ENCODE peak calls at places on chromosome 1, in six cellular contexts. One of them, this sample, is unnamed.

GRCh38 chr1:175742790-175743459 is 470 bp downstream of the TNR start:
- DNase-seq in H9: peak
- DNase-seq in AG09319: no peak
- DNase-seq in nephron progenitor cell: peak
- DNase-seq in Calu3: no peak
- DNase-seq in endothelial cell: peak
- DNase-seq in this sample: no peak

GRCh38 chr1:13546791-13547190 is 33.0 kb upstream of the LRRC38 start:
- DNase-seq in H9: no peak
- DNase-seq in AG09319: no peak
- DNase-seq in nephron progenitor cell: no peak
- DNase-seq in Calu3: no peak
- DNase-seq in endothelial cell: no peak
- DNase-seq in this sample: no peak

GRCh38 chr1:112626193-112626592 is 6.6 kb downstream of the CAPZA1 start:
- DNase-seq in H9: no peak
- DNase-seq in AG09319: no peak
- DNase-seq in nephron progenitor cell: no peak
- DNase-seq in Calu3: no peak
- DNase-seq in endothelial cell: no peak
- DNase-seq in this sample: no peak

GRCh38 chr1:67980028-67980427 is 70.4 kb downstream of the DIRAS3 start:
- DNase-seq in H9: no peak
- DNase-seq in AG09319: no peak
- DNase-seq in nephron progenitor cell: no peak
- DNase-seq in Calu3: no peak
- DNase-seq in endothelial cell: no peak
- DNase-seq in this sample: no peak

GRCh38 chr1:199182151-199182843 is 543.5 kb downstream of the PTPRC start:
- DNase-seq in H9: no peak
- DNase-seq in AG09319: no peak
- DNase-seq in nephron progenitor cell: no peak
- DNase-seq in Calu3: no peak
- DNase-seq in endothelial cell: no peak
- DNase-seq in this sample: no peak

GRCh38 chr1:152906023-152906565 is 2.3 kb upstream of the IVL start:
- DNase-seq in H9: no peak
- DNase-seq in AG09319: peak
- DNase-seq in nephron progenitor cell: no peak
- DNase-seq in Calu3: peak
- DNase-seq in endothelial cell: no peak
- DNase-seq in this sample: no peak

GRCh38 chr1:59926381-59927243 is at the start of gene CYP2J2:
- DNase-seq in H9: peak
- DNase-seq in AG09319: no peak
- DNase-seq in nephron progenitor cell: peak
- DNase-seq in Calu3: peak
- DNase-seq in endothelial cell: peak
- DNase-seq in this sample: peak

GRCh38 chr1:17403081-17403480 is 31.1 kb downstream of the PADI6 start:
- DNase-seq in H9: no peak
- DNase-seq in AG09319: no peak
- DNase-seq in nephron progenitor cell: no peak
- DNase-seq in Calu3: no peak
- DNase-seq in endothelial cell: no peak
- DNase-seq in this sample: no peak

GRCh38 chr1:234711400-234711799 is 101.4 kb upstream of the IRF2BP2 start:
- DNase-seq in H9: no peak
- DNase-seq in AG09319: no peak
- DNase-seq in nephron progenitor cell: no peak
- DNase-seq in Calu3: no peak
- DNase-seq in endothelial cell: no peak
- DNase-seq in this sample: no peak

GRCh38 chr1:12709696-12710095 is 6.2 kb upstream of the AADACL3 start:
- DNase-seq in H9: no peak
- DNase-seq in AG09319: no peak
- DNase-seq in nephron progenitor cell: no peak
- DNase-seq in Calu3: no peak
- DNase-seq in endothelial cell: no peak
- DNase-seq in this sample: no peak

GRCh38 chr1:182624582-182624981 is 20.4 kb upstream of the RGS16 start:
- DNase-seq in H9: no peak
- DNase-seq in AG09319: no peak
- DNase-seq in nephron progenitor cell: no peak
- DNase-seq in Calu3: no peak
- DNase-seq in endothelial cell: no peak
- DNase-seq in this sample: peak

GRCh38 chr1:180560200-180560867 is 1.6 kb downstream of the OVAAL start:
- DNase-seq in H9: no peak
- DNase-seq in AG09319: no peak
- DNase-seq in nephron progenitor cell: no peak
- DNase-seq in Calu3: peak
- DNase-seq in endothelial cell: no peak
- DNase-seq in this sample: no peak

GRCh38 chr1:3011127-3011526 is 10.1 kb upstream of the ACTRT2 start:
- DNase-seq in H9: no peak
- DNase-seq in AG09319: no peak
- DNase-seq in nephron progenitor cell: no peak
- DNase-seq in Calu3: no peak
- DNase-seq in endothelial cell: no peak
- DNase-seq in this sample: no peak

GRCh38 chr1:207361910-207362309 is 40.4 kb downstream of the CD55 start:
- DNase-seq in H9: no peak
- DNase-seq in AG09319: no peak
- DNase-seq in nephron progenitor cell: no peak
- DNase-seq in Calu3: no peak
- DNase-seq in endothelial cell: no peak
- DNase-seq in this sample: no peak

GRCh38 chr1:145717833-145718232 is 1.5 kb upstream of the CD160 start:
- DNase-seq in H9: no peak
- DNase-seq in AG09319: no peak
- DNase-seq in nephron progenitor cell: no peak
- DNase-seq in Calu3: no peak
- DNase-seq in endothelial cell: no peak
- DNase-seq in this sample: no peak

GRCh38 chr1:185373813-185374524 is 56.9 kb upstream of the IVNS1ABP start:
- DNase-seq in H9: no peak
- DNase-seq in AG09319: no peak
- DNase-seq in nephron progenitor cell: no peak
- DNase-seq in Calu3: no peak
- DNase-seq in endothelial cell: no peak
- DNase-seq in this sample: no peak

GRCh38 chr1:24351247-24351646 is 32.1 kb downstream of the GRHL3 start:
- DNase-seq in H9: no peak
- DNase-seq in AG09319: no peak
- DNase-seq in nephron progenitor cell: no peak
- DNase-seq in Calu3: no peak
- DNase-seq in endothelial cell: no peak
- DNase-seq in this sample: peak

GRCh38 chr1:87284456-87285240 is 44.0 kb upstream of the LMO4 start:
- DNase-seq in H9: no peak
- DNase-seq in AG09319: no peak
- DNase-seq in nephron progenitor cell: no peak
- DNase-seq in Calu3: no peak
- DNase-seq in endothelial cell: no peak
- DNase-seq in this sample: no peak

GRCh38 chr1:8409107-8409506 is 91.2 kb downstream of the SLC45A1 start:
- DNase-seq in H9: no peak
- DNase-seq in AG09319: no peak
- DNase-seq in nephron progenitor cell: peak
- DNase-seq in Calu3: no peak
- DNase-seq in endothelial cell: no peak
- DNase-seq in this sample: no peak

GRCh38 chr1:229579101-229579651 is 20.7 kb upstream of the ABCB10 start:
- DNase-seq in H9: no peak
- DNase-seq in AG09319: no peak
- DNase-seq in nephron progenitor cell: no peak
- DNase-seq in Calu3: no peak
- DNase-seq in endothelial cell: peak
- DNase-seq in this sample: no peak

GRCh38 chr1:43144228-43144627 is 27.9 kb downstream of the EBNA1BP2 start:
- DNase-seq in H9: no peak
- DNase-seq in AG09319: no peak
- DNase-seq in nephron progenitor cell: no peak
- DNase-seq in Calu3: no peak
- DNase-seq in endothelial cell: no peak
- DNase-seq in this sample: no peak

GRCh38 chr1:201409440-201409839 is 10.3 kb upstream of the LAD1 start:
- DNase-seq in H9: no peak
- DNase-seq in AG09319: no peak
- DNase-seq in nephron progenitor cell: no peak
- DNase-seq in Calu3: no peak
- DNase-seq in endothelial cell: no peak
- DNase-seq in this sample: no peak

DNA sequence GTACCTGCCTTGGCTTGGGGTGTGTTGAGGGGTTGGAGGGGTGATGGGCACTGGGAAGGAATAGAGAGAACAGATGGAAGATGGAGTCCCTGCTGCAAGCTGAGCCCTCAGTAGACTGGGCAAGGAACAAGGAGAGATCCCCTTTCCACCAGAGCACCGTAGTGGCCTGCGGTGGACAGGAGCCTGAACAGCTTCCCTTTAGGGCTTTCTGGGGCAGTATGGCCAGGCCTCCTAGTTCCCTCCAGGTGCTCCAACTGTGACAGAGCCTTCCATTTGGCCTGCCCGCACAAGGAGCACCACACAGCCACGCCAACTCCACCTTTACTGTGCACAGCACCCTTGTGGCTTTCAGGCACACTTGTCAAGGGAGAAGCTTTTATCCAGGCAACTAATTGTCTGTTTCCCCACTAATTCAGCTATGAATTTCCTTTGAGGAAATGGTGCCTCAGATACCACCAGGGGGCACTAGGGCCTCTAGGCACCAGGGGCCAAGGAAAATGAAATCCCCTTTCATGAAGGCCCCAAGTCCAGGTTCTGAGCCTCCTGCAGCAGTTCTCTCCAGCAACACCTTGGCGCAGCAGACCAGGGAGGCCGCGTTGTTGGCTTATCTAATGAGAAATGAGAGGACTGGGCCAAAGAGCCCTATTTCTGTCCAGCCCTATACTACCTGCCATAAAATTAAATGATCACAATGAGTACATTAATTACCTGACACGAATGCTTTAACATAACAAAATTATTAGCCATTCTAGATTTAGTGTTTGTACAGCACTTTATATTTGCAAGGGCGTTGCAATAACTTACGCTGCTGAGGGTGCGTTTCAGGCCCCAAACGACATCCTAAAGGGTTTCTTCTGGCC is 23.1 kb upstream of the ERI3 start:
- DNase-seq in H9: peak
- DNase-seq in AG09319: no peak
- DNase-seq in nephron progenitor cell: peak
- DNase-seq in Calu3: peak
- DNase-seq in endothelial cell: peak
- DNase-seq in this sample: peak
- TF ChIP-seq CTCF in H9: peak
- TF ChIP-seq CTCF in AG09319: peak
- TF ChIP-seq CTCF in nephron progenitor cell: peak
- TF ChIP-seq CTCF in Calu3: peak
- TF ChIP-seq CTCF in endothelial cell: peak
- TF ChIP-seq CTCF in this sample: peak

GRCh38 chr1:183778006-183778405 is 26.9 kb upstream of the RGL1 start:
- DNase-seq in H9: no peak
- DNase-seq in AG09319: no peak
- DNase-seq in nephron progenitor cell: no peak
- DNase-seq in Calu3: no peak
- DNase-seq in endothelial cell: no peak
- DNase-seq in this sample: no peak

GRCh38 chr1:183774938-183775337 is 30.0 kb upstream of the RGL1 start:
- DNase-seq in H9: no peak
- DNase-seq in AG09319: no peak
- DNase-seq in nephron progenitor cell: no peak
- DNase-seq in Calu3: no peak
- DNase-seq in endothelial cell: no peak
- DNase-seq in this sample: no peak

GRCh38 chr1:183777359-183777758 is 27.6 kb upstream of the RGL1 start:
- DNase-seq in H9: no peak
- DNase-seq in AG09319: no peak
- DNase-seq in nephron progenitor cell: no peak
- DNase-seq in Calu3: no peak
- DNase-seq in endothelial cell: no peak
- DNase-seq in this sample: no peak

GRCh38 chr1:183778568-183779433 is 26.1 kb upstream of the RGL1 start:
- DNase-seq in H9: no peak
- DNase-seq in AG09319: no peak
- DNase-seq in nephron progenitor cell: no peak
- DNase-seq in Calu3: no peak
- DNase-seq in endothelial cell: no peak
- DNase-seq in this sample: no peak

DNA sequence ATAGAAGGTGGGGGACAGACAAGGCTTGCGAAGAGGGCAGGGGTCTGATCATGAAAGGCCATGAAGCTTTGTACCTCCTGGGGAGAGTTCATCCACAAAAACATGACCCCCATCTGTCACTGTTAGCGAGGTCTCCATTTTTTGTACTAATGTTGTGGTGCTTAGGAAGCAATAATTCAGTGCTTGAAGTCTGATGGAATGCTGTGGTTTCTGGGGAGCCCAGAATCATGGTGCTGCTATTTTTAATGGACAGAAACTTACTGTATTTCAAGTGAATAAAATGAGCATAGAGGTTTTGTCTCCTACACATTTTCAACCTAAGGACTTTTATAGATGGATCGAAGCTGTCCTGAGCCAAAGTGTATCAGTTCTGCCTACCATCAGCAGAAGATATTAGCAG is 28.2 kb upstream of the RGL1 start:
- DNase-seq in H9: no peak
- DNase-seq in AG09319: no peak
- DNase-seq in nephron progenitor cell: no peak
- DNase-seq in Calu3: no peak
- DNase-seq in endothelial cell: no peak
- DNase-seq in this sample: no peak
- TF ChIP-seq CTCF in H9: no peak
- TF ChIP-seq CTCF in AG09319: no peak
- TF ChIP-seq CTCF in nephron progenitor cell: no peak
- TF ChIP-seq CTCF in Calu3: no peak
- TF ChIP-seq CTCF in endothelial cell: no peak
- TF ChIP-seq CTCF in this sample: no peak

DNA sequence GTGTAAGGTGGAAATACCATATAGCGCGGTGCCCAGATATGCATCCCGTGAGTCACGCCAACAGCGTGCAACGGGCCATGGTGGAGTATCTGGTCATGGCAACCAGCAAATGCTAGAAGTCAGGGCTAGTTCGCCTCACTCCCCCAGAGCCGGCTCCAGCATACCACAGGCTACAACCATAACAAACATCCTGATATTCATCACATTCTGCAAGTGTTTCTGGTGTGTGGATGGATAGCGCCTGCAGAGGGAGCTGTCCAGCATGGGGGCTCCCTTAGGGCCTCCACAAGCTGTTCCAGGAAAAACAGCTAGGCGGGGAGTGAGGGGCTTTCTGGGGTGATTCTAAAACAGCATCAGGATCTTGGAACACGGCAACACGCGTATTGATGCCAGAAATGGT is 6.8 kb downstream of the C1orf198 start:
- DNase-seq in H9: peak
- DNase-seq in AG09319: no peak
- DNase-seq in nephron progenitor cell: no peak
- DNase-seq in Calu3: no peak
- DNase-seq in endothelial cell: no peak
- DNase-seq in this sample: no peak
- TF ChIP-seq CTCF in H9: peak
- TF ChIP-seq CTCF in AG09319: no peak
- TF ChIP-seq CTCF in nephron progenitor cell: no peak
- TF ChIP-seq CTCF in Calu3: no peak
- TF ChIP-seq CTCF in endothelial cell: no peak
- TF ChIP-seq CTCF in this sample: no peak

GRCh38 chr1:45340816-45341215 is 576 bp upstream of the MUTYH start:
- DNase-seq in H9: no peak
- DNase-seq in AG09319: no peak
- DNase-seq in nephron progenitor cell: no peak
- DNase-seq in Calu3: no peak
- DNase-seq in endothelial cell: no peak
- DNase-seq in this sample: peak
- TF ChIP-seq CTCF in H9: no peak
- TF ChIP-seq CTCF in AG09319: no peak
- TF ChIP-seq CTCF in nephron progenitor cell: no peak
- TF ChIP-seq CTCF in Calu3: no peak
- TF ChIP-seq CTCF in endothelial cell: no peak
- TF ChIP-seq CTCF in this sample: no peak